ENCODE peak calls at places on chromosome 10, in four cellular contexts. One of them, this sample, is unnamed.

GRCh38 chr10:95296764-95297163 is 6.0 kb upstream of the PDLIM1 start:
- DNase-seq in WTC11: no peak
- DNase-seq in RKO: no peak
- DNase-seq in natural killer cell treated with Interleukin-12 subunit alpha and Interleukin-12 subunit beta and Interleukin-15 and Interleukin-18, amount 100 ng/mL, for 72 hours: no peak
- DNase-seq in this sample: no peak

GRCh38 chr10:74898201-74898976 is 72.0 kb downstream of the KAT6B start:
- DNase-seq in WTC11: no peak
- DNase-seq in RKO: no peak
- DNase-seq in natural killer cell treated with Interleukin-12 subunit alpha and Interleukin-12 subunit beta and Interleukin-15 and Interleukin-18, amount 100 ng/mL, for 72 hours: no peak
- DNase-seq in this sample: no peak

GRCh38 chr10:71840177-71840711 is 10.8 kb downstream of the PSAP start:
- DNase-seq in WTC11: peak
- DNase-seq in RKO: peak
- DNase-seq in natural killer cell treated with Interleukin-12 subunit alpha and Interleukin-12 subunit beta and Interleukin-15 and Interleukin-18, amount 100 ng/mL, for 72 hours: no peak
- DNase-seq in this sample: peak

GRCh38 chr10:70779088-70779487 is 6.1 kb downstream of the TBATA start:
- DNase-seq in WTC11: no peak
- DNase-seq in RKO: no peak
- DNase-seq in natural killer cell treated with Interleukin-12 subunit alpha and Interleukin-12 subunit beta and Interleukin-15 and Interleukin-18, amount 100 ng/mL, for 72 hours: peak
- DNase-seq in this sample: no peak

GRCh38 chr10:29849434-29849833 is 210.0 kb downstream of the JCAD start:
- DNase-seq in WTC11: no peak
- DNase-seq in RKO: no peak
- DNase-seq in natural killer cell treated with Interleukin-12 subunit alpha and Interleukin-12 subunit beta and Interleukin-15 and Interleukin-18, amount 100 ng/mL, for 72 hours: no peak
- DNase-seq in this sample: no peak

GRCh38 chr10:63241898-63242297 is 108.8 kb downstream of the NRBF2 start:
- DNase-seq in WTC11: no peak
- DNase-seq in RKO: no peak
- DNase-seq in natural killer cell treated with Interleukin-12 subunit alpha and Interleukin-12 subunit beta and Interleukin-15 and Interleukin-18, amount 100 ng/mL, for 72 hours: no peak
- DNase-seq in this sample: no peak

GRCh38 chr10:72886596-72887522 is 6.7 kb upstream of the OIT3 start:
- DNase-seq in WTC11: no peak
- DNase-seq in RKO: no peak
- DNase-seq in natural killer cell treated with Interleukin-12 subunit alpha and Interleukin-12 subunit beta and Interleukin-15 and Interleukin-18, amount 100 ng/mL, for 72 hours: no peak
- DNase-seq in this sample: no peak

GRCh38 chr10:30529373-30529998 is 95.5 kb downstream of the MAP3K8 start:
- DNase-seq in WTC11: peak
- DNase-seq in RKO: no peak
- DNase-seq in natural killer cell treated with Interleukin-12 subunit alpha and Interleukin-12 subunit beta and Interleukin-15 and Interleukin-18, amount 100 ng/mL, for 72 hours: peak
- DNase-seq in this sample: no peak

GRCh38 chr10:94617389-94617944 is 66.1 kb upstream of the CYP2C18 start:
- DNase-seq in WTC11: no peak
- DNase-seq in RKO: no peak
- DNase-seq in natural killer cell treated with Interleukin-12 subunit alpha and Interleukin-12 subunit beta and Interleukin-15 and Interleukin-18, amount 100 ng/mL, for 72 hours: no peak
- DNase-seq in this sample: no peak

GRCh38 chr10:124465777-124466488 is 4.3 kb downstream of the LHPP start:
- DNase-seq in WTC11: no peak
- DNase-seq in RKO: no peak
- DNase-seq in natural killer cell treated with Interleukin-12 subunit alpha and Interleukin-12 subunit beta and Interleukin-15 and Interleukin-18, amount 100 ng/mL, for 72 hours: no peak
- DNase-seq in this sample: no peak

GRCh38 chr10:69574571-69574978 is 1.4 kb upstream of the NEUROG3 start:
- DNase-seq in WTC11: peak
- DNase-seq in RKO: no peak
- DNase-seq in natural killer cell treated with Interleukin-12 subunit alpha and Interleukin-12 subunit beta and Interleukin-15 and Interleukin-18, amount 100 ng/mL, for 72 hours: no peak
- DNase-seq in this sample: no peak

GRCh38 chr10:27947513-27947912 is 51.4 kb downstream of the ODAD2 start:
- DNase-seq in WTC11: no peak
- DNase-seq in RKO: no peak
- DNase-seq in natural killer cell treated with Interleukin-12 subunit alpha and Interleukin-12 subunit beta and Interleukin-15 and Interleukin-18, amount 100 ng/mL, for 72 hours: no peak
- DNase-seq in this sample: no peak

GRCh38 chr10:89773081-89773480 is 71.7 kb downstream of the KIF20B start:
- DNase-seq in WTC11: no peak
- DNase-seq in RKO: peak
- DNase-seq in natural killer cell treated with Interleukin-12 subunit alpha and Interleukin-12 subunit beta and Interleukin-15 and Interleukin-18, amount 100 ng/mL, for 72 hours: no peak
- DNase-seq in this sample: no peak

GRCh38 chr10:43408331-43408709 is 666 bp downstream of the HNRNPF start:
- DNase-seq in WTC11: no peak
- DNase-seq in RKO: no peak
- DNase-seq in natural killer cell treated with Interleukin-12 subunit alpha and Interleukin-12 subunit beta and Interleukin-15 and Interleukin-18, amount 100 ng/mL, for 72 hours: peak
- DNase-seq in this sample: no peak

GRCh38 chr10:24382979-24383663 is 174.2 kb downstream of the KIAA1217 start:
- DNase-seq in WTC11: peak
- DNase-seq in RKO: no peak
- DNase-seq in natural killer cell treated with Interleukin-12 subunit alpha and Interleukin-12 subunit beta and Interleukin-15 and Interleukin-18, amount 100 ng/mL, for 72 hours: no peak
- DNase-seq in this sample: no peak

GRCh38 chr10:91758303-91759146 is 39.7 kb upstream of the TNKS2 start:
- DNase-seq in WTC11: no peak
- DNase-seq in RKO: peak
- DNase-seq in natural killer cell treated with Interleukin-12 subunit alpha and Interleukin-12 subunit beta and Interleukin-15 and Interleukin-18, amount 100 ng/mL, for 72 hours: no peak
- DNase-seq in this sample: peak

GRCh38 chr10:121595806-121596667 is 2.2 kb downstream of the FGFR2 start:
- DNase-seq in WTC11: peak
- DNase-seq in RKO: no peak
- DNase-seq in natural killer cell treated with Interleukin-12 subunit alpha and Interleukin-12 subunit beta and Interleukin-15 and Interleukin-18, amount 100 ng/mL, for 72 hours: no peak
- DNase-seq in this sample: no peak

GRCh38 chr10:12327476-12327875 is 21.9 kb upstream of the CAMK1D start:
- DNase-seq in WTC11: no peak
- DNase-seq in RKO: no peak
- DNase-seq in natural killer cell treated with Interleukin-12 subunit alpha and Interleukin-12 subunit beta and Interleukin-15 and Interleukin-18, amount 100 ng/mL, for 72 hours: no peak
- DNase-seq in this sample: no peak

GRCh38 chr10:95308389-95309302 is 17.8 kb upstream of the PDLIM1 start:
- DNase-seq in WTC11: no peak
- DNase-seq in RKO: peak
- DNase-seq in natural killer cell treated with Interleukin-12 subunit alpha and Interleukin-12 subunit beta and Interleukin-15 and Interleukin-18, amount 100 ng/mL, for 72 hours: no peak
- DNase-seq in this sample: peak

GRCh38 chr10:58969578-58969977 is 206.9 kb upstream of the PHYHIPL start:
- DNase-seq in WTC11: no peak
- DNase-seq in RKO: no peak
- DNase-seq in natural killer cell treated with Interleukin-12 subunit alpha and Interleukin-12 subunit beta and Interleukin-15 and Interleukin-18, amount 100 ng/mL, for 72 hours: no peak
- DNase-seq in this sample: no peak

GRCh38 chr10:132992433-132993215 is 50.3 kb upstream of the CFAP46 start:
- DNase-seq in WTC11: no peak
- DNase-seq in RKO: no peak
- DNase-seq in natural killer cell treated with Interleukin-12 subunit alpha and Interleukin-12 subunit beta and Interleukin-15 and Interleukin-18, amount 100 ng/mL, for 72 hours: no peak
- DNase-seq in this sample: no peak

GRCh38 chr10:114931072-114931679 is 6.8 kb upstream of the TRUB1 start:
- DNase-seq in WTC11: no peak
- DNase-seq in RKO: no peak
- DNase-seq in natural killer cell treated with Interleukin-12 subunit alpha and Interleukin-12 subunit beta and Interleukin-15 and Interleukin-18, amount 100 ng/mL, for 72 hours: no peak
- DNase-seq in this sample: no peak